ENCODE peak calls at places on chromosomes 6 and 20, in seven cellular contexts. F is KBM-7, Q is HFF-Myc, I is WTC11, P is fibroblast of lung, S is AG04450, V is GM12891. B is an unnamed sample.

GRCh38 chr6:79993012-79993910 is 11.2 kb upstream of the TTK start:
- DNase-seq in P (no peak), I (no peak), Q (no peak), V (no peak), F (no peak), S (no peak), B (no peak)

GRCh38 chr6:41039060-41039998 is at the start of gene UNC5CL:
- DNase-seq in V (peak; percentile 67), S (no peak), P (peak; percentile 15), F (peak; percentile 53), Q (no peak), I (peak; percentile 77), B (peak; percentile 83)

GRCh38 chr20:5973172-5973571 is 22.7 kb downstream of the MCM8 start:
- DNase-seq in Q (no peak), I (no peak), F (no peak), S (no peak), P (peak; percentile 58), V (no peak), B (no peak)

GRCh38 chr6:125868996-125869395 is 78.2 kb downstream of the NCOA7 start:
- DNase-seq in P (no peak), S (no peak), Q (no peak), F (no peak), V (no peak), I (no peak), B (no peak)

GRCh38 chr6:15079288-15079817 is 166.5 kb upstream of the JARID2 start:
- DNase-seq in V (no peak), S (no peak), F (no peak), I (no peak), P (no peak), Q (no peak), B (no peak)

GRCh38 chr6:53210821-53211220 is 62.2 kb upstream of the GCM1 start:
- DNase-seq in S (no peak), P (no peak), Q (no peak), V (no peak), I (no peak), F (no peak), B (no peak)

GRCh38 chr20:3235661-3236324 is 3.2 kb downstream of the SLC4A11 start:
- DNase-seq in Q (no peak), F (no peak), S (no peak), I (no peak), P (peak; percentile 36), V (no peak), B (no peak)

GRCh38 chr20:35901678-35902544 is 52.4 kb downstream of the SCAND1 start:
- DNase-seq in P (peak; percentile 90), F (no peak), S (peak; percentile 78), Q (peak; percentile 86), I (no peak), V (no peak), B (no peak)

GRCh38 chr6:10404799-10405524 is 9.9 kb downstream of the TFAP2A start:
- DNase-seq in Q (no peak), V (no peak), F (no peak), I (no peak), P (no peak), S (no peak), B (no peak)

GRCh38 chr6:31794866-31795615 is 511 bp downstream of the VARS1 start:
- DNase-seq in S (no peak), V (peak; percentile 57), P (no peak), I (no peak), Q (no peak), F (peak; percentile 75), B (no peak)

B was measured in Karpas-422.